ENCODE peak calls at places on chromosomes 6 and 20, in six cellular contexts. W, P, O, S, G and B are unnamed samples.

GRCh38 chr20:59032713-59033059 is 551 bp upstream of the ATP5F1E start:
- DNase-seq in S (no peak), W (no peak), G (peak), P (no peak), O (no peak), B (no peak)

GRCh38 chr20:17676942-17677341 is 5.1 kb downstream of the RRBP1 start:
- DNase-seq in S (no peak), G (no peak), O (no peak), P (no peak), W (no peak), B (no peak)

GRCh38 chr6:41575598-41575997 is 29.4 kb downstream of the FOXP4 start:
- DNase-seq in W (no peak), P (no peak), S (no peak), G (no peak), O (no peak), B (no peak)

GRCh38 chr6:3561745-3562144 is 104.9 kb upstream of the SLC22A23 start:
- DNase-seq in W (no peak), P (no peak), G (no peak), S (no peak), O (no peak), B (no peak)

GRCh38 chr6:107121964-107122495 is 6.7 kb upstream of the BEND3 start:
- DNase-seq in O (no peak), S (no peak), W (peak), P (no peak), G (no peak), B (peak)

GRCh38 chr6:137832110-137832509 is 34.9 kb upstream of the TNFAIP3 start:
- DNase-seq in P (no peak), W (no peak), G (no peak), S (no peak), O (no peak), B (no peak)

GRCh38 chr20:46562009-46562372 is 11.5 kb upstream of the OCSTAMP start:
- DNase-seq in P (no peak), W (no peak), G (no peak), O (no peak), S (no peak), B (no peak)

GRCh38 chr20:50129662-50130345 is 16.9 kb upstream of the UBE2V1 start:
- DNase-seq in S (no peak), O (no peak), P (no peak), W (no peak), G (no peak), B (peak)

GRCh38 chr20:19211661-19212523 is 550 bp upstream of the SLC24A3 start:
- DNase-seq in O (peak), W (no peak), G (peak), P (no peak), S (no peak), B (peak)

GRCh38 chr6:5302995-5303622 is 41.8 kb downstream of the FARS2 start:
- DNase-seq in P (peak), W (no peak), G (peak), S (no peak), O (peak), B (peak)

GRCh38 chr6:39365281-39366074 is 43.0 kb upstream of the KCNK16 start:
- DNase-seq in P (no peak), G (no peak), W (peak), O (no peak), S (no peak), B (no peak)

GRCh38 chr6:88119769-88120168 is 46.4 kb downstream of the CNR1 start:
- DNase-seq in W (no peak), P (no peak), O (no peak), G (no peak), S (no peak), B (peak)

GRCh38 chr6:13098006-13098405 is 230.3 kb downstream of the TBC1D7 start:
- DNase-seq in W (no peak), O (no peak), S (no peak), G (no peak), P (no peak), B (no peak)

GRCh38 chr20:16712541-16712947 is 17.3 kb upstream of the SNRPB2 start:
- DNase-seq in O (no peak), S (no peak), W (no peak), G (no peak), P (no peak), B (no peak)

GRCh38 chr6:147547369-147547902 is 38.9 kb downstream of the SAMD5 start:
- DNase-seq in G (no peak), O (no peak), S (no peak), W (no peak), P (no peak), B (no peak)

GRCh38 chr6:63814459-63814858 is 178.9 kb downstream of the PHF3 start:
- DNase-seq in G (no peak), O (no peak), S (no peak), P (no peak), W (no peak), B (no peak)

GRCh38 chr20:52193133-52193532 is 1.6 kb upstream of the ZFP64 start:
- DNase-seq in G (no peak), P (no peak), S (no peak), W (no peak), O (no peak), B (no peak)

GRCh38 chr20:52193886-52194545 is 2.4 kb upstream of the ZFP64 start:
- DNase-seq in P (no peak), W (no peak), S (no peak), G (no peak), O (no peak), B (no peak)

GRCh38 chr20:52191132-52191435 is 495 bp downstream of the ZFP64 start:
- DNase-seq in P (no peak), G (no peak), S (no peak), O (no peak), W (peak), B (no peak)

GRCh38 chr20:52191436-52192295 is at the start of gene ZFP64:
- DNase-seq in W (peak), G (peak), S (peak), O (peak), P (peak), B (peak)

GRCh38 chr20:52192296-52193007 is 873 bp upstream of the ZFP64 start:
- DNase-seq in P (peak), W (no peak), O (peak), S (no peak), G (peak), B (peak)
- TF ChIP-seq POLR2A in P (no peak), W (no peak), O (no peak), S (no peak), G (no peak), B (no peak)

DNA sequence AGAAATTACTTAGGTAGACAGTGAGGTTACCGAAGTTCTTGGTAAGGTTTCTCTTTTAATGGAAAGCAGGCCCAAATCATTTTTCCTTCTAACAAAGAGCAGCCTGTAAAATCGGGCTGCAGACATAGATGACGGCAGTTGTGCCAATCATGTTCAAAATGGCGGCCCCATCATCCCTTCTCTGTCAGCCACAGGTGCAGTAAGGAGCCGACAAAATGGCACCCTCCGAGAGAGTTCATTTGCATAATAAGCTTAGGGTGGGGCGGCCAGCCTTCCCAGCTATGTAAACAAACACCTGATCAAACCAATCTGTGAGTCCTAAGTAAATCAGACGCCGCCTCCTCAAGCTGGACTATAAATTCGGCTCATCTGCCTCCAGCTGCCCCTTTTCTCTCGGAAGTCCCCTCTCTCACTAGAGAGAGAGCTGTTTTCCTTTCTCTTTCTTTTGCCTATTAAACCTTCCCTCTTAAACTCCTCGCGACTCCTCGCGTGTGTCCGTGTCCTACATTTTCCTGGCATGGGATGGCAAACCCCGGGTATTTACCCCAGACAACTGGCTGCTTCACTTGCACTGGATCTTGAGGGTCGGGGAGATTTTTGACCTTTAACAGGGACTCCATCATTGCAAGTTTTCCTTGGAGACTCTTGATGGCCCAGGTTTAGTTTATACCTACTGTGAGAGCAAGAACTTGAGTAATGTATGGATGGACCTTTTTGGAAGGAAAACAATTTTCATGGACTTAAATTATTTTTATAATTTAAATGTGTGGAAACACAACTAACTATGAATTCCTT is 8.9 kb upstream of the DDR1 start:
- DNase-seq in O (no peak), P (no peak), W (peak), S (no peak), G (peak), B (no peak)
- TF ChIP-seq POLR2A in O (no peak), P (no peak), W (no peak), S (no peak), G (no peak), B (no peak)

DNA sequence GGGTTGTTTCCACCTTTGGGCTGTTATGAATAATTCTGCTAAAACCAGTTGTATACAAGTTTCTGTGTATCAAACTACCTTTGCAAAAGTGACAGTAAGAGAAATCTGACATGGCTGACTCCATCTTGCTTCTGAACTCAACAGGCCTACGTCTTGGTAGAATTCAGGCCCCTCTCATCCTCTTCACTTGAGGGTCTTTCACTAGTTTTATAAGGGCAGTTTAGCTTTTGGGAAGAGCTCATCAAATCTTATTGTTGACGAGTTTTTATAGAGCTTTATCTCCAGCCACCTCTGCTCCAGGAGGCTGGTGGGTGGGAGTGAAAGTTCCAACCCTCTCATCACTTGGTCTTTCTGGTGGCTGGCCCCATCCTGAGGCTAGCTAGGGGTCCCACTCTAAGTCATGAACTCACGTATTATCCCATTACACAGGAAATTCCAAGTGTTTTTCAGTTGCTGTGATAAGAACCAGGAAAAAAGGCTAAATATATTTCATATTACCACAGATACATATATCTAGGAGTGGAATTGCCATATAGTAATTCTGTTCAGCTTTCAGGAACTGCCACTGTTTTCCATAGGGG is 11.6 kb downstream of the SNRPB start:
- DNase-seq in W (no peak), S (no peak), O (no peak), P (no peak), G (no peak), B (no peak)
- TF ChIP-seq POLR2A in W (no peak), S (no peak), O (no peak), P (no peak), G (no peak), B (peak)

GRCh38 chr20:13223731-13224130 is 2.7 kb downstream of the ISM1 start:
- DNase-seq in W (no peak), O (no peak), S (no peak), G (no peak), P (no peak), B (no peak)
- TF ChIP-seq POLR2A in W (no peak), O (no peak), S (no peak), G (no peak), P (no peak), B (no peak)

GRCh38 chr6:32127717-32128592 is at the start of gene ATF6B:
- DNase-seq in W (peak), P (peak), O (peak), S (peak), G (peak), B (peak)
- TF ChIP-seq POLR2A in W (no peak), P (peak), O (peak), S (no peak), G (no peak), B (peak)

GRCh38 chr20:63026582-63027424 is 20.0 kb upstream of the BHLHE23 start:
- DNase-seq in W (no peak), P (no peak), G (no peak), S (no peak), O (no peak), B (no peak)

GRCh38 chr20:63024573-63025392 is 18.0 kb upstream of the BHLHE23 start:
- DNase-seq in W (no peak), P (no peak), G (no peak), S (no peak), O (no peak), B (no peak)

GRCh38 chr20:63027425-63028389 is 20.9 kb upstream of the BHLHE23 start:
- DNase-seq in P (no peak), S (no peak), G (peak), W (no peak), O (no peak), B (no peak)

GRCh38 chr20:63023836-63024571 is 17.2 kb upstream of the BHLHE23 start:
- DNase-seq in S (no peak), O (no peak), W (no peak), P (no peak), G (no peak), B (no peak)

DNA sequence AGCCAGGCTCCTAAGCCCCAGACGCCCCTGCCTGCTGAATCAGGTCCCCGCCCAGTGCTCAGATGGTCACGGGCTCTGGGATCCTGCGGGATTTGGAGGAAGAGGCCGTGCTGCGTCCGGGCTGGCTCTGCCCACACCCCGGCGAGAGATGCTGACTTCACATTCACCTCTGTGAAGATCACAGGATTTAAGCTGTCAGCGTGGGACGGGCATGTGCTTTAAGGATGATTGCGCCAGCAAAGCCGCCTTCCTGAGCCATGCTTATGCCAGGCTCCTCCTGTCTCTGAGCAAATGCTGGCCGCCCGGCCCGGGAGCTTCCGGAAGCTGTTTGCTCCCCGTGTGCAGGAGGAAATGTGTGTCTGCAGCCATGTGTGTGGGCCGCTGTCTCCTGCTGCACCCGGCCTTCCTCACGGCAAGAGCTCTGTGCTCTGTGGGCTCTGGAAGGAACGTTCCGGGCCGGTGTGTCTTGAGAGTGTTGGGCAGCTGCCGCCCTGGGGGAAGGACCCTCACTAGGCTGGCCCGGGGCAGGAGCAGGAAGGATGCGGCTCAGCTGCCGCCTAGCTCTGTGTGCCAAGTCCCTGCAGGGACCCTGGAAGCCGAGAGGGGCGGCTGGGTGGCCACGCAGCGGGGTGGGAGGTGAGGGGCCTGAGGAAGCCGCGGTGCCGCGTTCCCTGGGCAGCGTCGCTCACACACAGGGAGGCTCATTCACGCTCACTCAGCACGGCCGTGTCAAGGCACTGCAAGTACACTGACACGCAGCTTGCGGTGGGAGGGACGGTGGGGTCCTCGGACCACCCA is 19.0 kb upstream of the BHLHE23 start:
- DNase-seq in S (no peak), P (no peak), W (no peak), O (no peak), G (no peak), B (no peak)
- TF ChIP-seq POLR2A in S (no peak), P (no peak), W (no peak), O (no peak), G (no peak), B (no peak)

DNA sequence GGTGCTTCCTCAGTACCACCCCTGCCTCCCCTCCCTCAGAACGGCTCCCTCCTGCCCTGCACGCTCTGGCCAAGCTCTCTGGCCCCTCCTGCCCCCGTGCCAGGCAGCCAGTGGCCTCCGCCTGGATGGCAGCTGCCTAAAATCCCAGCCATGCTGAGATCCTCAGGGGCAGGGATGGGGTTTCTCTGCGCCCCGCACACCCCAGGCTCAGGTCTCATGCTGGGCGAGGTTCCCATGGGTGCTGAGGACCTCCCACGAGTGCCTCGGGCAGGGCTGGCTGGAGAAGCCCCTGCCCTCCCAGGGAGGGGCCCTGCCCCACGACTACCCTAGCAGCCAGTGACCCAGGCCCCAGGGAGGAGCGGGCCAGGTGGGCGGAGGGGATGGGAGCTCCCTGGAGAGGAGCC is 2.7 kb downstream of the PTK6 start:
- DNase-seq in S (no peak), G (no peak), P (no peak), W (no peak), O (peak), B (no peak)
- TF ChIP-seq POLR2A in S (no peak), G (no peak), P (no peak), W (no peak), O (no peak), B (no peak)

GRCh38 chr6:89638320-89639195 is at the start of gene LYRM2:
- DNase-seq in P (peak), G (peak), O (peak), S (peak), W (peak), B (peak)
- TF ChIP-seq POLR2A in P (peak), G (peak), O (peak), S (peak), W (peak), B (peak)

DNA sequence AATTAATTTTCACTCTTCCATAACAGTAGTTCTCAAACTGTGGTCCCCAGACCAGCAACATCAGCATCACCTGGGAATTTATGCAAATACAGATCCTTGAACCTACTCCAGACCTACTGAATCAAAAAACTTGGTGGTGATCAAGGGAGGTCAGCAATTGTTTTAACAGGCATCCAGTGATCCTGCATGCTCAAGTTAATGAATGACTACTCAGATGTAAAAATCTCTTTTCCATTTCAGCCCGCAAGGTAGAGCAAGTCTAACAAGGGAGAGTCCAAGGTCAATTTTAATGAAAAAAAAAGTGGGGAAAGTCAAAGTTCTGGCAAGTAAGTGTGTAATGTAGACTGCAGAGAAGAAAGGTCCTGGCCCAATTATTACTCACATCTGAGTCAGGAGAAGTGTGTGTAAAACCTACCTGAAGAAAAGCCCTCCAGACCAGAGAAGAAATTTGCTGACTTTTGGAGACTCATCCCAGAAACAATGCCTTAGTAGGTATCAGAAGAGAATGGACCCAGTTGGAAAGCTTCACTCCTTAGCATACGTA is 193.5 kb downstream of the UBE3D start:
- DNase-seq in W (no peak), S (no peak), G (no peak), P (no peak), O (no peak), B (no peak)
- TF ChIP-seq POLR2A in W (no peak), S (no peak), G (no peak), P (no peak), O (no peak), B (no peak)